ENCODE peak calls at places on chromosomes 12 and 14, in four cellular contexts. T is IMR-90, U is H1, D is H9. N is an unnamed sample.
A peak's percentile ranks its signal among the peaks of the same experiment; 100 is the strongest.

GRCh38 chr12:27975222-27976136 is 2.9 kb upstream of the PTHLH start:
- DNase-seq in T (peak; percentile 72), U (no peak), D (peak; percentile 81), N (peak; percentile 72)

GRCh38 chr14:34203271-34203722 is 252.4 kb upstream of the EGLN3 start:
- DNase-seq in T (no peak), U (no peak), D (no peak), N (no peak)

GRCh38 chr14:78927261-78927660 is 757.1 kb downstream of the NRXN3 start:
- DNase-seq in T (no peak), U (no peak), D (no peak), N (peak; percentile 49)

GRCh38 chr14:65308536-65308935 is 104.0 kb upstream of the FUT8 start:
- DNase-seq in T (no peak), U (no peak), D (no peak), N (no peak)

GRCh38 chr14:67574156-67574555 is 25.9 kb downstream of the PIGH start:
- DNase-seq in T (no peak), U (no peak), D (no peak), N (no peak)

GRCh38 chr14:99612737-99613330 is 8.8 kb upstream of the CCDC85C start:
- DNase-seq in T (peak; percentile 70), U (no peak), D (no peak), N (no peak)

GRCh38 chr12:18387706-18388105 is 126.4 kb downstream of the PIK3C2G start:
- DNase-seq in T (peak; percentile 19), U (no peak), D (no peak), N (no peak)

GRCh38 chr14:22850944-22851790 is 14.8 kb downstream of the MMP14 start:
- DNase-seq in T (peak; percentile 98), U (no peak), D (no peak), N (peak; percentile 57)

GRCh38 chr12:22333751-22334695 is 484 bp downstream of the ST8SIA1 start:
- DNase-seq in T (no peak), U (no peak), D (peak; percentile 54), N (no peak)

GRCh38 chr14:102554835-102555819 is 37.3 kb upstream of the RCOR1 start:
- DNase-seq in T (no peak), U (no peak), D (peak; percentile 90), N (peak; percentile 88)

GRCh38 chr12:4422985-4423384 is 22.6 kb downstream of the FGF6 start:
- DNase-seq in T (no peak), U (no peak), D (no peak), N (no peak)

GRCh38 chr12:64652346-64652745 is 42.1 kb downstream of the RASSF3 start:
- DNase-seq in T (no peak), U (no peak), D (no peak), N (no peak)

GRCh38 chr12:52149182-52149641 is 42.6 kb downstream of the KRT80 start:
- DNase-seq in T (no peak), U (no peak), D (no peak), N (peak; percentile 52)

GRCh38 chr14:68384335-68384734 is 408.5 kb downstream of the ZFP36L1 start:
- DNase-seq in T (no peak), U (no peak), D (no peak), N (no peak)

GRCh38 chr12:88946377-88946997 is 366.2 kb upstream of the KITLG start:
- DNase-seq in T (peak; percentile 78), U (no peak), D (no peak), N (peak; percentile 18)

GRCh38 chr12:105927553-105927952 is 211.2 kb downstream of the NUAK1 start:
- DNase-seq in T (no peak), U (no peak), D (no peak), N (no peak)

GRCh38 chr14:103556976-103557758 is 5.3 kb downstream of the BAG5 start:
- DNase-seq in T (no peak), U (no peak), D (no peak), N (no peak)

GRCh38 chr14:104130974-104131651 is 7.3 kb upstream of the KIF26A start:
- DNase-seq in T (peak; percentile 1), U (no peak), D (peak; percentile 65), N (peak; percentile 62)

GRCh38 chr14:105878554-105878953 is 352.2 kb downstream of the TMEM121 start:
- DNase-seq in T (no peak), U (no peak), D (no peak), N (no peak)

GRCh38 chr14:88232783-88233182 is 90.3 kb downstream of the KCNK10 start:
- DNase-seq in T (no peak), U (no peak), D (no peak), N (no peak)

GRCh38 chr14:77980475-77981321 is 180.8 kb downstream of the ADCK1 start:
- DNase-seq in T (no peak), U (no peak), D (peak; percentile 68), N (peak; percentile 57)

GRCh38 chr14:104557086-104557485 is 22.5 kb upstream of the C14orf180 start:
- DNase-seq in T (no peak), U (no peak), D (no peak), N (no peak)

GRCh38 chr12:77062846-77063461 is 2.4 kb downstream of the E2F7 start:
- DNase-seq in T (peak; percentile 87), U (no peak), D (no peak), N (no peak)

GRCh38 chr14:90728951-90729350 is 87.3 kb downstream of the TTC7B start:
- DNase-seq in T (no peak), U (no peak), D (no peak), N (no peak)

GRCh38 chr12:130713581-130713991 is 2.5 kb downstream of the RIMBP2 start:
- DNase-seq in T (no peak), U (no peak), D (peak; percentile 40), N (peak; percentile 20)

DNA sequence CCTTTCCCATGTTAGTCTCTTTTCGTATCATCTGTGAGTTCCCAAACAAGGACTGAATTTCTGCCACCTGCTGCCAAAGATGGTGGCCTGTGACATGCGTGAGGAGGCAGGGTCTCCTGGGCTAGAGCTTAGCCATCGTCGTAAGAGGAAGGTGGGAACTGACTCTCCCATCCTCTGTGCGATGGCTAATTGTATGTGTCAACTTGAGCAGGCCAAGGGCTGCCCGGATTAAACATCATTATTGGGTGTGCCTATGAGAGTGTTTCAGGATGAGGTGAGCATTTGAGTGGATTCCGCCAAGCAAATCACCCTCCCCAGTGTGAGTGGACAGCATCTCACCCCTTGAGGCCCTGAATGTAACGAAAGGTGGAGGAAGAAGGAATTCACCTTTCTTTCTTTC is 220.7 kb upstream of the DIO3 start:
- DNase-seq in T (no peak), U (no peak), D (no peak), N (no peak)
- H3K56ac ChIP-seq in T (no peak overlapping the region), U (no peak overlapping the region), D (no peak overlapping the region), N (no peak overlapping the region)

DNA sequence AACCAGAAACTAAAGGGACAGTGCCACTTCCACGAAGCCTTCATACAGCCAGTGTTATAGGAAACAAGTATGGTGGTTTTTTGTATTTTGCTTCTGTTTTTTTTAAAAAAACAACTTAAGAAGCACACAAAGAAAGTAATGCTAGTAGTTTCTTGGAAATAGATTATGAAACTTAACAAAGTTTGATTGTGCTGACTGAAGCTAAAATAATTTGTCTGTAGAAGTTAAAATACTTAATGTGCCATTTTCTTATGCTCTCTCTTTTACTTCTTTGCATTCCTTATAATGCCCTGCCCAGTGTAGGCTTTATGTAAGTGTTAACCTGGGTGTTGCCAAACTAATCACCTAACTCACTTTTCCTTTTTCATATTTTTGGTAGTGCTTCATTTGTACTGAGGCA is 16.4 kb downstream of the HCFC2 start:
- DNase-seq in T (no peak), U (no peak), D (no peak), N (no peak)
- H3K56ac ChIP-seq in T (no peak overlapping the region), U (no peak overlapping the region), D (no peak overlapping the region), N (no peak overlapping the region)

GRCh38 chr12:103369929-103370328 is 125.8 kb downstream of the C12orf42 start:
- DNase-seq in T (no peak), U (no peak), D (no peak), N (no peak)

GRCh38 chr12:103368167-103368566 is 127.6 kb downstream of the C12orf42 start:
- DNase-seq in T (no peak), U (no peak), D (no peak), N (no peak)

DNA sequence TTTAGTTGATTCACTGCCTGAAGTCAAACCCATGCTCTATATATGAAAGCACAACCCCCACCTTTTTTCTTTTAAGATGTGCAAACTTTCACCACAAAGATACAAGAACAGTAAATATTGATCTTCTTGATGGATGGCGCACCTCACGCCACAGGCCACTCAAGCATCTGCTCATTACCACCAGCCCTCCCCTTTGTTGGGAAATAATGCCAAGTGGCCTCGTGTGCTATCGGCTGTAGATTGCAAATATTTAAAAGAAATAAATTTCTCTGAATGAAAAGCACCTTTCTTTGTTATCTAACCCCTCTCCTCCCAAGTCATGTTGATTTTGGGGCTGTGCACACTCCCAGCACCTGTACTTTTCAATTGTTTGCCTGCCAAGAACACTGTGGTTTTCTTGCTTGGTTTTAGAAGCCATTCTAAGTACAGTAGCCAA is 122.7 kb downstream of the C12orf42 start:
- DNase-seq in T (no peak), U (no peak), D (no peak), N (no peak)
- H3K56ac ChIP-seq in T (no peak overlapping the region), U (no peak overlapping the region), D (no peak overlapping the region), N (no peak overlapping the region)

GRCh38 chr12:16243487-16244412 is 33.7 kb downstream of the SLC15A5 start:
- DNase-seq in T (no peak), U (no peak), D (no peak), N (no peak)
- H3K56ac ChIP-seq in T (no peak overlapping the region), U (no peak overlapping the region), D (no peak overlapping the region), N (no peak overlapping the region)

DNA sequence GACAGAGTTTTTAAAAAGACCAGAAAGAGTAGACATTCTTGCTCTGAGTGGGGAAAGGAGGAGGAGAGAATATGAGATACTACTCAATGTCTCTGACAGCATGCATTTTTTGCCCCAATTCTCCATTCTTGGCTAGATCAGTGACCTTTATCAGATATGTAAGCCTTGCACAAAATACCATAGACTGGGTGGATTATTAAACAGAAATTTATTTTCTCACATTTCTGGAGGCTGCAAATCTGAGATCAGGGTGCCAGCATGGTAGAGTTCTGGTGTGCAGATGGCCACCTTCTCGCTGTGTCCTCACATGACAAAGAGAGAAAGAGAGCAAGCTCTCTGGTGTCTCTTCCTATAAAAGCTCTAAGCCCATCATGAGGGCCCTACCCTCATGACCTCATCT is 38.6 kb downstream of the ANKS1B start:
- DNase-seq in T (no peak), U (no peak), D (no peak), N (no peak)
- H3K56ac ChIP-seq in T (no peak overlapping the region), U (no peak overlapping the region), D (no peak overlapping the region), N (no peak overlapping the region)

GRCh38 chr14:37673439-37673838 is 78.0 kb downstream of the TTC6 start:
- DNase-seq in T (no peak), U (no peak), D (no peak), N (no peak)

GRCh38 chr14:37665479-37665878 is 70.0 kb downstream of the TTC6 start:
- DNase-seq in T (no peak), U (no peak), D (no peak), N (no peak)

GRCh38 chr14:37668646-37669045 is 73.2 kb downstream of the TTC6 start:
- DNase-seq in T (peak; percentile 84), U (no peak), D (no peak), N (no peak)

GRCh38 chr14:37665951-37666350 is 70.5 kb downstream of the TTC6 start:
- DNase-seq in T (no peak), U (no peak), D (no peak), N (no peak)

GRCh38 chr14:37669242-37669641 is 73.8 kb downstream of the TTC6 start:
- DNase-seq in T (no peak), U (no peak), D (no peak), N (no peak)
- H3K56ac ChIP-seq in T (no peak overlapping the region), U (no peak overlapping the region), D (no peak overlapping the region), N (no peak overlapping the region)

GRCh38 chr12:29863665-29864064 is 79.9 kb upstream of the TMTC1 start:
- DNase-seq in T (no peak), U (no peak), D (no peak), N (peak; percentile 22)
- H3K56ac ChIP-seq in T (no peak overlapping the region), U (no peak overlapping the region), D (no peak overlapping the region), N (no peak overlapping the region)

N was measured in mesendoderm.